ENCODE peak calls at places on chromosomes 4 and X, in five cellular contexts. B is stimulated activated CD4-positive, alpha-beta T cell treated with anti-CD3 and anti-CD28 coated beads, Interleukin-15, amount 100 ng/mL, for 48 hours; K is colonic mucosa; L is IMR-90; N is HCEC 1CT. A is an unnamed sample.

GRCh38 chrX:3651272-3651671 is 62.2 kb downstream of the PRKX start:
- DNase-seq in B (no peak), K (no peak), L (peak), N (peak), A (peak)

GRCh38 chr4:6369924-6370645 is 100.4 kb downstream of the WFS1 start:
- DNase-seq in B (no peak), K (no peak), L (no peak), N (no peak), A (no peak)

GRCh38 chrX:20606831-20607230 is 340.1 kb upstream of the RPS6KA3 start:
- DNase-seq in B (no peak), K (no peak), L (no peak), N (no peak), A (no peak)

GRCh38 chr4:142701017-142701416 is 145.1 kb downstream of the INPP4B start:
- DNase-seq in B (no peak), K (no peak), L (no peak), N (no peak), A (no peak)

GRCh38 chr4:71287305-71287704 is 51.5 kb upstream of the SLC4A4 start:
- DNase-seq in B (no peak), K (no peak), L (peak), N (peak), A (no peak)

GRCh38 chr4:16545656-16546055 is 319.4 kb upstream of the TAPT1 start:
- DNase-seq in B (no peak), K (no peak), L (no peak), N (no peak), A (no peak)

GRCh38 chr4:104490096-104490769 is 4.5 kb downstream of the CXXC4 start:
- DNase-seq in B (no peak), K (peak), L (no peak), N (no peak), A (no peak)

GRCh38 chr4:112060212-112060611 is 85.0 kb upstream of the FAM241A start:
- DNase-seq in B (no peak), K (no peak), L (peak), N (peak), A (no peak)

GRCh38 chrX:153635788-153636668 is 11.0 kb upstream of the DUSP9 start:
- DNase-seq in B (no peak), K (no peak), L (no peak), N (no peak), A (no peak)

GRCh38 chr4:98518555-98519267 is 139.7 kb downstream of the TSPAN5 start:
- DNase-seq in B (no peak), K (no peak), L (no peak), N (no peak), A (no peak)

GRCh38 chr4:175671491-175671934 is 140.6 kb downstream of the GPM6A start:
- DNase-seq in B (no peak), K (no peak), L (no peak), N (no peak), A (peak)

GRCh38 chr4:31045724-31046318 is 325.7 kb downstream of the PCDH7 start:
- DNase-seq in B (no peak), K (no peak), L (peak), N (peak), A (no peak)

GRCh38 chr4:20395160-20395773 is 143.6 kb downstream of the SLIT2 start:
- DNase-seq in B (no peak), K (peak), L (peak), N (peak), A (no peak)

GRCh38 chrX:112945796-112946195 is 105.2 kb upstream of the AMOT start:
- DNase-seq in B (no peak), K (no peak), L (no peak), N (no peak), A (no peak)

GRCh38 chr4:169059294-169060201 is 49.5 kb upstream of the CBR4 start:
- DNase-seq in B (no peak), K (no peak), L (no peak), N (no peak), A (no peak)

GRCh38 chr4:86043755-86044592 is 315.9 kb downstream of the MAPK10 start:
- DNase-seq in B (peak), K (peak), L (peak), N (peak), A (peak)

GRCh38 chrX:135652602-135653001 is 60.8 kb upstream of the CT45A1 start:
- DNase-seq in B (no peak), K (no peak), L (no peak), N (no peak), A (no peak)

GRCh38 chr4:101264993-101265815 is 82.1 kb downstream of the PPP3CA start:
- DNase-seq in B (no peak), K (no peak), L (no peak), N (no peak), A (no peak)

GRCh38 chr4:76120199-76120598 is 28.0 kb downstream of the NUP54 start:
- DNase-seq in B (no peak), K (no peak), L (no peak), N (no peak), A (no peak)

GRCh38 chr4:4390046-4390445 is 3.1 kb downstream of the NSG1 start:
- DNase-seq in B (no peak), K (no peak), L (no peak), N (no peak), A (no peak)

GRCh38 chrX:69095260-69095659 is 70.0 kb downstream of the PJA1 start:
- DNase-seq in B (no peak), K (no peak), L (no peak), N (no peak), A (no peak)

GRCh38 chr4:1042352-1043025 is 31.1 kb downstream of the FGFRL1 start:
- DNase-seq in B (no peak), K (no peak), L (no peak), N (no peak), A (no peak)

GRCh38 chrX:15973299-15973698 is 118.7 kb upstream of the AP1S2 start:
- DNase-seq in B (no peak), K (peak), L (peak), N (peak), A (peak)

GRCh38 chr4:172042714-172043114 is 229.5 kb downstream of the GALNTL6 start:
- DNase-seq in B (no peak), K (no peak), L (no peak), N (no peak), A (no peak)

GRCh38 chr4:167622481-167623240 is 388.4 kb upstream of the SPOCK3 start:
- DNase-seq in B (peak), K (peak), L (peak), N (peak), A (peak)

GRCh38 chr4:157265281-157265680 is 44.8 kb downstream of the GRIA2 start:
- DNase-seq in B (no peak), K (no peak), L (no peak), N (peak), A (peak)